ENCODE peak calls at places on chromosome 12, in five cellular contexts. One of them, this sample, is unnamed.

GRCh38 chr12:103915306-103915705 is 14.9 kb upstream of the HSP90B1 start:
- DNase-seq in GOT3: no peak
- DNase-seq in sciatic nerve: no peak
- DNase-seq in activated CD4-positive, alpha-beta T cell treated with anti-CD3 and anti-CD28 coated beads for 1 hour: no peak
- DNase-seq in GM19239: no peak
- DNase-seq in this sample: no peak

GRCh38 chr12:52766351-52767019 is 10.7 kb downstream of the KRT76 start:
- DNase-seq in GOT3: no peak
- DNase-seq in sciatic nerve: no peak
- DNase-seq in activated CD4-positive, alpha-beta T cell treated with anti-CD3 and anti-CD28 coated beads for 1 hour: no peak
- DNase-seq in GM19239: no peak
- DNase-seq in this sample: no peak

GRCh38 chr12:22014783-22015144 is 31.3 kb upstream of the CMAS start:
- DNase-seq in GOT3: no peak
- DNase-seq in sciatic nerve: no peak
- DNase-seq in activated CD4-positive, alpha-beta T cell treated with anti-CD3 and anti-CD28 coated beads for 1 hour: no peak
- DNase-seq in GM19239: no peak
- DNase-seq in this sample: no peak

GRCh38 chr12:112852810-112853209 is 54.0 kb upstream of the OAS1 start:
- DNase-seq in GOT3: no peak
- DNase-seq in sciatic nerve: no peak
- DNase-seq in activated CD4-positive, alpha-beta T cell treated with anti-CD3 and anti-CD28 coated beads for 1 hour: no peak
- DNase-seq in GM19239: no peak
- DNase-seq in this sample: no peak

GRCh38 chr12:47377414-47378221 is 297.9 kb upstream of the AMIGO2 start:
- DNase-seq in GOT3: peak; percentile 49
- DNase-seq in sciatic nerve: peak; percentile 94
- DNase-seq in activated CD4-positive, alpha-beta T cell treated with anti-CD3 and anti-CD28 coated beads for 1 hour: no peak
- DNase-seq in GM19239: no peak
- DNase-seq in this sample: peak; percentile 82

GRCh38 chr12:91098942-91099341 is 12.4 kb downstream of the LUM start:
- DNase-seq in GOT3: no peak
- DNase-seq in sciatic nerve: no peak
- DNase-seq in activated CD4-positive, alpha-beta T cell treated with anti-CD3 and anti-CD28 coated beads for 1 hour: no peak
- DNase-seq in GM19239: no peak
- DNase-seq in this sample: no peak

GRCh38 chr12:958449-959123 is 9.1 kb upstream of the RAD52 start:
- DNase-seq in GOT3: no peak
- DNase-seq in sciatic nerve: no peak
- DNase-seq in activated CD4-positive, alpha-beta T cell treated with anti-CD3 and anti-CD28 coated beads for 1 hour: no peak
- DNase-seq in GM19239: no peak
- DNase-seq in this sample: no peak

GRCh38 chr12:92270501-92270900 is 124.9 kb upstream of the BTG1 start:
- DNase-seq in GOT3: no peak
- DNase-seq in sciatic nerve: no peak
- DNase-seq in activated CD4-positive, alpha-beta T cell treated with anti-CD3 and anti-CD28 coated beads for 1 hour: no peak
- DNase-seq in GM19239: no peak
- DNase-seq in this sample: no peak

GRCh38 chr12:103848132-103848531 is 7.1 kb upstream of the NT5DC3 start:
- DNase-seq in GOT3: no peak
- DNase-seq in sciatic nerve: no peak
- DNase-seq in activated CD4-positive, alpha-beta T cell treated with anti-CD3 and anti-CD28 coated beads for 1 hour: no peak
- DNase-seq in GM19239: no peak
- DNase-seq in this sample: no peak

GRCh38 chr12:122072031-122072970 is 6.3 kb upstream of the MLXIP start:
- DNase-seq in GOT3: no peak
- DNase-seq in sciatic nerve: no peak
- DNase-seq in activated CD4-positive, alpha-beta T cell treated with anti-CD3 and anti-CD28 coated beads for 1 hour: no peak
- DNase-seq in GM19239: no peak
- DNase-seq in this sample: no peak

GRCh38 chr12:22230280-22230794 is 104.2 kb downstream of the ST8SIA1 start:
- DNase-seq in GOT3: no peak
- DNase-seq in sciatic nerve: no peak
- DNase-seq in activated CD4-positive, alpha-beta T cell treated with anti-CD3 and anti-CD28 coated beads for 1 hour: no peak
- DNase-seq in GM19239: no peak
- DNase-seq in this sample: no peak

GRCh38 chr12:93763746-93764147 is 86.6 kb downstream of the CRADD start:
- DNase-seq in GOT3: no peak
- DNase-seq in sciatic nerve: no peak
- DNase-seq in activated CD4-positive, alpha-beta T cell treated with anti-CD3 and anti-CD28 coated beads for 1 hour: no peak
- DNase-seq in GM19239: no peak
- DNase-seq in this sample: peak; percentile 41

GRCh38 chr12:43836455-43836989 is 641 bp downstream of the TMEM117 start:
- DNase-seq in GOT3: no peak
- DNase-seq in sciatic nerve: no peak
- DNase-seq in activated CD4-positive, alpha-beta T cell treated with anti-CD3 and anti-CD28 coated beads for 1 hour: no peak
- DNase-seq in GM19239: no peak
- DNase-seq in this sample: peak; percentile 59

GRCh38 chr12:107983871-107984480 is 145.1 kb upstream of the WSCD2 start:
- DNase-seq in GOT3: no peak
- DNase-seq in sciatic nerve: no peak
- DNase-seq in activated CD4-positive, alpha-beta T cell treated with anti-CD3 and anti-CD28 coated beads for 1 hour: no peak
- DNase-seq in GM19239: no peak
- DNase-seq in this sample: no peak

GRCh38 chr12:19075711-19076340 is 53.7 kb upstream of the PLEKHA5 start:
- DNase-seq in GOT3: no peak
- DNase-seq in sciatic nerve: no peak
- DNase-seq in activated CD4-positive, alpha-beta T cell treated with anti-CD3 and anti-CD28 coated beads for 1 hour: no peak
- DNase-seq in GM19239: no peak
- DNase-seq in this sample: no peak

GRCh38 chr12:73659802-73660201 is 877.8 kb upstream of the ATXN7L3B start:
- DNase-seq in GOT3: no peak
- DNase-seq in sciatic nerve: no peak
- DNase-seq in activated CD4-positive, alpha-beta T cell treated with anti-CD3 and anti-CD28 coated beads for 1 hour: no peak
- DNase-seq in GM19239: no peak
- DNase-seq in this sample: no peak

GRCh38 chr12:111194703-111195051 is 174.2 kb downstream of the PHETA1 start:
- DNase-seq in GOT3: no peak
- DNase-seq in sciatic nerve: no peak
- DNase-seq in activated CD4-positive, alpha-beta T cell treated with anti-CD3 and anti-CD28 coated beads for 1 hour: no peak
- DNase-seq in GM19239: no peak
- DNase-seq in this sample: no peak

GRCh38 chr12:25594376-25594775 is 41.3 kb upstream of the LMNTD1 start:
- DNase-seq in GOT3: no peak
- DNase-seq in sciatic nerve: no peak
- DNase-seq in activated CD4-positive, alpha-beta T cell treated with anti-CD3 and anti-CD28 coated beads for 1 hour: no peak
- DNase-seq in GM19239: no peak
- DNase-seq in this sample: no peak

GRCh38 chr12:128797119-128798118 is 26.3 kb downstream of the SLC15A4 start:
- DNase-seq in GOT3: no peak
- DNase-seq in sciatic nerve: no peak
- DNase-seq in activated CD4-positive, alpha-beta T cell treated with anti-CD3 and anti-CD28 coated beads for 1 hour: no peak
- DNase-seq in GM19239: no peak
- DNase-seq in this sample: no peak

GRCh38 chr12:63844391-63845341 is at the start of gene SRGAP1:
- DNase-seq in GOT3: peak; percentile 33
- DNase-seq in sciatic nerve: peak; percentile 78
- DNase-seq in activated CD4-positive, alpha-beta T cell treated with anti-CD3 and anti-CD28 coated beads for 1 hour: no peak
- DNase-seq in GM19239: peak; percentile 7
- DNase-seq in this sample: peak; percentile 42

GRCh38 chr12:91215940-91216454 is 33.4 kb upstream of the DCN start:
- DNase-seq in GOT3: no peak
- DNase-seq in sciatic nerve: no peak
- DNase-seq in activated CD4-positive, alpha-beta T cell treated with anti-CD3 and anti-CD28 coated beads for 1 hour: no peak
- DNase-seq in GM19239: no peak
- DNase-seq in this sample: no peak

GRCh38 chr12:19198272-19198671 is 68.7 kb downstream of the PLEKHA5 start:
- DNase-seq in GOT3: no peak
- DNase-seq in sciatic nerve: no peak
- DNase-seq in activated CD4-positive, alpha-beta T cell treated with anti-CD3 and anti-CD28 coated beads for 1 hour: no peak
- DNase-seq in GM19239: no peak
- DNase-seq in this sample: no peak

GRCh38 chr12:64701283-64701682 is 57.9 kb downstream of the GNS start:
- DNase-seq in GOT3: no peak
- DNase-seq in sciatic nerve: no peak
- DNase-seq in activated CD4-positive, alpha-beta T cell treated with anti-CD3 and anti-CD28 coated beads for 1 hour: no peak
- DNase-seq in GM19239: no peak
- DNase-seq in this sample: no peak

GRCh38 chr12:67025543-67026114 is 243.5 kb upstream of the CAND1 start:
- DNase-seq in GOT3: no peak
- DNase-seq in sciatic nerve: no peak
- DNase-seq in activated CD4-positive, alpha-beta T cell treated with anti-CD3 and anti-CD28 coated beads for 1 hour: peak; percentile 12
- DNase-seq in GM19239: peak; percentile 27
- DNase-seq in this sample: peak; percentile 64

GRCh38 chr12:5665615-5666014 is 233.7 kb downstream of the NTF3 start:
- DNase-seq in GOT3: no peak
- DNase-seq in sciatic nerve: no peak
- DNase-seq in activated CD4-positive, alpha-beta T cell treated with anti-CD3 and anti-CD28 coated beads for 1 hour: no peak
- DNase-seq in GM19239: no peak
- DNase-seq in this sample: no peak

GRCh38 chr12:96063046-96063445 is 27.7 kb upstream of the LTA4H start:
- DNase-seq in GOT3: no peak
- DNase-seq in sciatic nerve: no peak
- DNase-seq in activated CD4-positive, alpha-beta T cell treated with anti-CD3 and anti-CD28 coated beads for 1 hour: no peak
- DNase-seq in GM19239: no peak
- DNase-seq in this sample: peak; percentile 53

GRCh38 chr12:9926876-9927275 is 5.3 kb downstream of the CLEC2A start:
- DNase-seq in GOT3: no peak
- DNase-seq in sciatic nerve: no peak
- DNase-seq in activated CD4-positive, alpha-beta T cell treated with anti-CD3 and anti-CD28 coated beads for 1 hour: no peak
- DNase-seq in GM19239: no peak
- DNase-seq in this sample: no peak

GRCh38 chr12:6039894-6040601 is 84.4 kb downstream of the VWF start:
- DNase-seq in GOT3: peak; percentile 13
- DNase-seq in sciatic nerve: no peak
- DNase-seq in activated CD4-positive, alpha-beta T cell treated with anti-CD3 and anti-CD28 coated beads for 1 hour: no peak
- DNase-seq in GM19239: peak; percentile 69
- DNase-seq in this sample: peak; percentile 77

GRCh38 chr12:2501464-2502181 is 293.1 kb upstream of the FKBP4 start:
- DNase-seq in GOT3: no peak
- DNase-seq in sciatic nerve: no peak
- DNase-seq in activated CD4-positive, alpha-beta T cell treated with anti-CD3 and anti-CD28 coated beads for 1 hour: no peak
- DNase-seq in GM19239: no peak
- DNase-seq in this sample: peak; percentile 59